ENCODE peak calls at places on chromosome 13, in five cellular contexts. C is activated T-helper 1 cell treated with Interleukin-2 at 50 U/mL for 16 hours, U is fibroblast of mammary gland, X is mucosa of descending colon, S is ovary. J is an unnamed sample.

GRCh38 chr13:35979378-35979911 is 151.7 kb downstream of the DCLK1 start:
- DNase-seq in C (no peak), U (peak; percentile 99), X (no peak), S (peak; percentile 61), J (peak; percentile 85)

GRCh38 chr13:107553838-107554237 is 661.5 kb downstream of the LIG4 start:
- DNase-seq in C (no peak), U (peak; percentile 9), X (no peak), S (no peak), J (no peak)

GRCh38 chr13:70523622-70524021 is 415.4 kb upstream of the KLHL1 start:
- DNase-seq in C (no peak), U (peak; percentile 13), X (no peak), S (no peak), J (no peak)

GRCh38 chr13:100341327-100341726 is 247.3 kb downstream of the GGACT start:
- DNase-seq in C (no peak), U (no peak), X (no peak), S (no peak), J (no peak)

GRCh38 chr13:29925457-29925856 is 75.0 kb upstream of the UBL3 start:
- DNase-seq in C (no peak), U (peak; percentile 86), X (no peak), S (peak; percentile 23), J (peak; percentile 92)

GRCh38 chr13:95660981-95661581 is 15.9 kb upstream of the DNAJC3 start:
- DNase-seq in C (no peak), U (peak; percentile 64), X (no peak), S (no peak), J (no peak)

GRCh38 chr13:51348069-51348967 is 8.8 kb downstream of the SERPINE3 start:
- DNase-seq in C (no peak), U (no peak), X (no peak), S (no peak), J (no peak)

GRCh38 chr13:93915269-93915809 is 564.1 kb downstream of the DCT start:
- DNase-seq in C (no peak), U (peak; percentile 72), X (no peak), S (no peak), J (no peak)

GRCh38 chr13:73307481-73307880 is 248.7 kb downstream of the KLF5 start:
- DNase-seq in C (no peak), U (no peak), X (no peak), S (no peak), J (no peak)

GRCh38 chr13:109332501-109333499 is 453.6 kb downstream of the IRS2 start:
- DNase-seq in C (no peak), U (no peak), X (peak; percentile 47), S (no peak), J (no peak)

GRCh38 chr13:21033866-21034601 is 27.4 kb downstream of the LATS2 start:
- DNase-seq in C (no peak), U (peak; percentile 42), X (no peak), S (no peak), J (peak; percentile 50)

GRCh38 chr13:30422056-30422914 is at the start of gene UBE2L5:
- DNase-seq in C (peak; percentile 52), U (peak; percentile 84), X (peak; percentile 86), S (peak; percentile 77), J (peak; percentile 82)

GRCh38 chr13:108827637-108828036 is 198.2 kb downstream of the MYO16 start:
- DNase-seq in C (no peak), U (no peak), X (no peak), S (no peak), J (no peak)

GRCh38 chr13:111066544-111066943 is 48.6 kb upstream of the ARHGEF7 start:
- DNase-seq in C (no peak), U (no peak), X (peak; percentile 32), S (peak; percentile 82), J (peak; percentile 82)

GRCh38 chr13:23436680-23437079 is 3.2 kb upstream of the SACS start:
- DNase-seq in C (no peak), U (peak; percentile 9), X (no peak), S (no peak), J (no peak)